ENCODE peak calls at places on chromosomes 5 and 9, in ten cellular contexts. One of them, this sample, is unnamed.

GRCh38 chr5:149466457-149466972 is 84.7 kb downstream of the CSNK1A1 start:
- DNase-seq in astrocyte of the hippocampus: peak
- DNase-seq in sigmoid colon: no peak
- DNase-seq in NCI-H1694 treated with DMSO at 0.1 percent for 48 hours: no peak
- DNase-seq in B cell: no peak
- DNase-seq in substantia nigra: no peak
- DNase-seq in AG08396: no peak
- DNase-seq in HTR-8/SVneo: peak
- DNase-seq in activated CD4-positive, alpha-beta T cell treated with anti-CD3 and anti-CD28 coated beads, Interleukin-2, amount 10 ng/mL, durations not matched to agents 7 days and 5 days: no peak
- DNase-seq in GM23338: no peak
- DNase-seq in this sample: no peak

GRCh38 chr5:147369742-147370374 is 135.0 kb downstream of the STK32A start:
- DNase-seq in astrocyte of the hippocampus: peak
- DNase-seq in sigmoid colon: no peak
- DNase-seq in NCI-H1694 treated with DMSO at 0.1 percent for 48 hours: peak
- DNase-seq in B cell: no peak
- DNase-seq in substantia nigra: no peak
- DNase-seq in AG08396: no peak
- DNase-seq in HTR-8/SVneo: peak
- DNase-seq in activated CD4-positive, alpha-beta T cell treated with anti-CD3 and anti-CD28 coated beads, Interleukin-2, amount 10 ng/mL, durations not matched to agents 7 days and 5 days: no peak
- DNase-seq in GM23338: peak
- DNase-seq in this sample: no peak

GRCh38 chr5:181133610-181134231 is 2.8 kb upstream of the OR2V1 start:
- DNase-seq in astrocyte of the hippocampus: peak
- DNase-seq in sigmoid colon: peak
- DNase-seq in NCI-H1694 treated with DMSO at 0.1 percent for 48 hours: no peak
- DNase-seq in B cell: no peak
- DNase-seq in substantia nigra: peak
- DNase-seq in AG08396: peak
- DNase-seq in HTR-8/SVneo: peak
- DNase-seq in activated CD4-positive, alpha-beta T cell treated with anti-CD3 and anti-CD28 coated beads, Interleukin-2, amount 10 ng/mL, durations not matched to agents 7 days and 5 days: no peak
- DNase-seq in GM23338: no peak
- DNase-seq in this sample: no peak

GRCh38 chr9:137127301-137128157 is 11.4 kb upstream of the GRIN1 start:
- DNase-seq in astrocyte of the hippocampus: no peak
- DNase-seq in sigmoid colon: no peak
- DNase-seq in NCI-H1694 treated with DMSO at 0.1 percent for 48 hours: no peak
- DNase-seq in B cell: peak
- DNase-seq in substantia nigra: no peak
- DNase-seq in AG08396: no peak
- DNase-seq in HTR-8/SVneo: no peak
- DNase-seq in activated CD4-positive, alpha-beta T cell treated with anti-CD3 and anti-CD28 coated beads, Interleukin-2, amount 10 ng/mL, durations not matched to agents 7 days and 5 days: peak
- DNase-seq in GM23338: no peak
- DNase-seq in this sample: no peak

GRCh38 chr9:91127653-91128052 is 234.1 kb downstream of the AUH start:
- DNase-seq in astrocyte of the hippocampus: no peak
- DNase-seq in sigmoid colon: no peak
- DNase-seq in NCI-H1694 treated with DMSO at 0.1 percent for 48 hours: no peak
- DNase-seq in B cell: no peak
- DNase-seq in substantia nigra: no peak
- DNase-seq in AG08396: no peak
- DNase-seq in HTR-8/SVneo: no peak
- DNase-seq in activated CD4-positive, alpha-beta T cell treated with anti-CD3 and anti-CD28 coated beads, Interleukin-2, amount 10 ng/mL, durations not matched to agents 7 days and 5 days: no peak
- DNase-seq in GM23338: no peak
- DNase-seq in this sample: no peak

GRCh38 chr5:116583823-116584222 is 9.2 kb upstream of the SEMA6A start:
- DNase-seq in astrocyte of the hippocampus: no peak
- DNase-seq in sigmoid colon: no peak
- DNase-seq in NCI-H1694 treated with DMSO at 0.1 percent for 48 hours: no peak
- DNase-seq in B cell: no peak
- DNase-seq in substantia nigra: no peak
- DNase-seq in AG08396: no peak
- DNase-seq in HTR-8/SVneo: no peak
- DNase-seq in activated CD4-positive, alpha-beta T cell treated with anti-CD3 and anti-CD28 coated beads, Interleukin-2, amount 10 ng/mL, durations not matched to agents 7 days and 5 days: no peak
- DNase-seq in GM23338: no peak
- DNase-seq in this sample: no peak

GRCh38 chr9:95852059-95853032 is 23.1 kb upstream of the ERCC6L2 start:
- DNase-seq in astrocyte of the hippocampus: peak
- DNase-seq in sigmoid colon: no peak
- DNase-seq in NCI-H1694 treated with DMSO at 0.1 percent for 48 hours: no peak
- DNase-seq in B cell: no peak
- DNase-seq in substantia nigra: no peak
- DNase-seq in AG08396: peak
- DNase-seq in HTR-8/SVneo: no peak
- DNase-seq in activated CD4-positive, alpha-beta T cell treated with anti-CD3 and anti-CD28 coated beads, Interleukin-2, amount 10 ng/mL, durations not matched to agents 7 days and 5 days: no peak
- DNase-seq in GM23338: no peak
- DNase-seq in this sample: no peak

GRCh38 chr5:173093597-173093996 is 37.4 kb downstream of the CREBRF start:
- DNase-seq in astrocyte of the hippocampus: no peak
- DNase-seq in sigmoid colon: no peak
- DNase-seq in NCI-H1694 treated with DMSO at 0.1 percent for 48 hours: no peak
- DNase-seq in B cell: no peak
- DNase-seq in substantia nigra: no peak
- DNase-seq in AG08396: no peak
- DNase-seq in HTR-8/SVneo: no peak
- DNase-seq in activated CD4-positive, alpha-beta T cell treated with anti-CD3 and anti-CD28 coated beads, Interleukin-2, amount 10 ng/mL, durations not matched to agents 7 days and 5 days: no peak
- DNase-seq in GM23338: no peak
- DNase-seq in this sample: no peak

GRCh38 chr5:155938051-155938450 is 388.9 kb upstream of the SGCD start:
- DNase-seq in astrocyte of the hippocampus: no peak
- DNase-seq in sigmoid colon: no peak
- DNase-seq in NCI-H1694 treated with DMSO at 0.1 percent for 48 hours: no peak
- DNase-seq in B cell: no peak
- DNase-seq in substantia nigra: no peak
- DNase-seq in AG08396: no peak
- DNase-seq in HTR-8/SVneo: no peak
- DNase-seq in activated CD4-positive, alpha-beta T cell treated with anti-CD3 and anti-CD28 coated beads, Interleukin-2, amount 10 ng/mL, durations not matched to agents 7 days and 5 days: no peak
- DNase-seq in GM23338: no peak
- DNase-seq in this sample: no peak

GRCh38 chr9:18666987-18667772 is 193.2 kb downstream of the ADAMTSL1 start:
- DNase-seq in astrocyte of the hippocampus: peak
- DNase-seq in sigmoid colon: no peak
- DNase-seq in NCI-H1694 treated with DMSO at 0.1 percent for 48 hours: no peak
- DNase-seq in B cell: no peak
- DNase-seq in substantia nigra: no peak
- DNase-seq in AG08396: no peak
- DNase-seq in HTR-8/SVneo: no peak
- DNase-seq in activated CD4-positive, alpha-beta T cell treated with anti-CD3 and anti-CD28 coated beads, Interleukin-2, amount 10 ng/mL, durations not matched to agents 7 days and 5 days: no peak
- DNase-seq in GM23338: no peak
- DNase-seq in this sample: no peak

GRCh38 chr5:142826741-142827492 is 56.7 kb downstream of the ARHGAP26 start:
- DNase-seq in astrocyte of the hippocampus: peak
- DNase-seq in sigmoid colon: no peak
- DNase-seq in NCI-H1694 treated with DMSO at 0.1 percent for 48 hours: no peak
- DNase-seq in B cell: no peak
- DNase-seq in substantia nigra: no peak
- DNase-seq in AG08396: no peak
- DNase-seq in HTR-8/SVneo: peak
- DNase-seq in activated CD4-positive, alpha-beta T cell treated with anti-CD3 and anti-CD28 coated beads, Interleukin-2, amount 10 ng/mL, durations not matched to agents 7 days and 5 days: no peak
- DNase-seq in GM23338: no peak
- DNase-seq in this sample: no peak

GRCh38 chr5:173833200-173833599 is 54.9 kb upstream of the CPEB4 start:
- DNase-seq in astrocyte of the hippocampus: peak
- DNase-seq in sigmoid colon: no peak
- DNase-seq in NCI-H1694 treated with DMSO at 0.1 percent for 48 hours: no peak
- DNase-seq in B cell: no peak
- DNase-seq in substantia nigra: no peak
- DNase-seq in AG08396: no peak
- DNase-seq in HTR-8/SVneo: no peak
- DNase-seq in activated CD4-positive, alpha-beta T cell treated with anti-CD3 and anti-CD28 coated beads, Interleukin-2, amount 10 ng/mL, durations not matched to agents 7 days and 5 days: no peak
- DNase-seq in GM23338: no peak
- DNase-seq in this sample: no peak

GRCh38 chr9:125484632-125485282 is 222.3 kb downstream of the MAPKAP1 start:
- DNase-seq in astrocyte of the hippocampus: peak
- DNase-seq in sigmoid colon: peak
- DNase-seq in NCI-H1694 treated with DMSO at 0.1 percent for 48 hours: no peak
- DNase-seq in B cell: no peak
- DNase-seq in substantia nigra: no peak
- DNase-seq in AG08396: peak
- DNase-seq in HTR-8/SVneo: peak
- DNase-seq in activated CD4-positive, alpha-beta T cell treated with anti-CD3 and anti-CD28 coated beads, Interleukin-2, amount 10 ng/mL, durations not matched to agents 7 days and 5 days: no peak
- DNase-seq in GM23338: no peak
- DNase-seq in this sample: no peak

GRCh38 chr9:37466037-37466709 is 923 bp upstream of the ZBTB5 start:
- DNase-seq in astrocyte of the hippocampus: peak
- DNase-seq in sigmoid colon: peak
- DNase-seq in NCI-H1694 treated with DMSO at 0.1 percent for 48 hours: peak
- DNase-seq in B cell: peak
- DNase-seq in substantia nigra: peak
- DNase-seq in AG08396: peak
- DNase-seq in HTR-8/SVneo: peak
- DNase-seq in activated CD4-positive, alpha-beta T cell treated with anti-CD3 and anti-CD28 coated beads, Interleukin-2, amount 10 ng/mL, durations not matched to agents 7 days and 5 days: peak
- DNase-seq in GM23338: peak
- DNase-seq in this sample: peak

GRCh38 chr5:41893074-41893851 is 10.9 kb upstream of the RIMOC1 start:
- DNase-seq in astrocyte of the hippocampus: no peak
- DNase-seq in sigmoid colon: no peak
- DNase-seq in NCI-H1694 treated with DMSO at 0.1 percent for 48 hours: no peak
- DNase-seq in B cell: no peak
- DNase-seq in substantia nigra: no peak
- DNase-seq in AG08396: no peak
- DNase-seq in HTR-8/SVneo: no peak
- DNase-seq in activated CD4-positive, alpha-beta T cell treated with anti-CD3 and anti-CD28 coated beads, Interleukin-2, amount 10 ng/mL, durations not matched to agents 7 days and 5 days: no peak
- DNase-seq in GM23338: no peak
- DNase-seq in this sample: no peak

GRCh38 chr5:177510567-177511053 is 984 bp upstream of the DOK3 start:
- DNase-seq in astrocyte of the hippocampus: no peak
- DNase-seq in sigmoid colon: no peak
- DNase-seq in NCI-H1694 treated with DMSO at 0.1 percent for 48 hours: no peak
- DNase-seq in B cell: peak
- DNase-seq in substantia nigra: no peak
- DNase-seq in AG08396: no peak
- DNase-seq in HTR-8/SVneo: no peak
- DNase-seq in activated CD4-positive, alpha-beta T cell treated with anti-CD3 and anti-CD28 coated beads, Interleukin-2, amount 10 ng/mL, durations not matched to agents 7 days and 5 days: no peak
- DNase-seq in GM23338: no peak
- DNase-seq in this sample: no peak

GRCh38 chr5:83570916-83571315 is 99.4 kb downstream of the VCAN start:
- DNase-seq in astrocyte of the hippocampus: no peak
- DNase-seq in sigmoid colon: no peak
- DNase-seq in NCI-H1694 treated with DMSO at 0.1 percent for 48 hours: no peak
- DNase-seq in B cell: no peak
- DNase-seq in substantia nigra: no peak
- DNase-seq in AG08396: no peak
- DNase-seq in HTR-8/SVneo: no peak
- DNase-seq in activated CD4-positive, alpha-beta T cell treated with anti-CD3 and anti-CD28 coated beads, Interleukin-2, amount 10 ng/mL, durations not matched to agents 7 days and 5 days: no peak
- DNase-seq in GM23338: no peak
- DNase-seq in this sample: no peak

GRCh38 chr9:129586647-129587046 is 34.3 kb downstream of the C9orf50 start:
- DNase-seq in astrocyte of the hippocampus: no peak
- DNase-seq in sigmoid colon: no peak
- DNase-seq in NCI-H1694 treated with DMSO at 0.1 percent for 48 hours: no peak
- DNase-seq in B cell: no peak
- DNase-seq in substantia nigra: no peak
- DNase-seq in AG08396: no peak
- DNase-seq in HTR-8/SVneo: no peak
- DNase-seq in activated CD4-positive, alpha-beta T cell treated with anti-CD3 and anti-CD28 coated beads, Interleukin-2, amount 10 ng/mL, durations not matched to agents 7 days and 5 days: peak
- DNase-seq in GM23338: no peak
- DNase-seq in this sample: no peak

GRCh38 chr9:69093471-69094103 is 58.0 kb downstream of the FXN start:
- DNase-seq in astrocyte of the hippocampus: no peak
- DNase-seq in sigmoid colon: no peak
- DNase-seq in NCI-H1694 treated with DMSO at 0.1 percent for 48 hours: no peak
- DNase-seq in B cell: no peak
- DNase-seq in substantia nigra: no peak
- DNase-seq in AG08396: no peak
- DNase-seq in HTR-8/SVneo: no peak
- DNase-seq in activated CD4-positive, alpha-beta T cell treated with anti-CD3 and anti-CD28 coated beads, Interleukin-2, amount 10 ng/mL, durations not matched to agents 7 days and 5 days: no peak
- DNase-seq in GM23338: no peak
- DNase-seq in this sample: no peak

GRCh38 chr5:41955432-41956024 is 30.4 kb downstream of the FBXO4 start:
- DNase-seq in astrocyte of the hippocampus: no peak
- DNase-seq in sigmoid colon: no peak
- DNase-seq in NCI-H1694 treated with DMSO at 0.1 percent for 48 hours: no peak
- DNase-seq in B cell: no peak
- DNase-seq in substantia nigra: no peak
- DNase-seq in AG08396: no peak
- DNase-seq in HTR-8/SVneo: no peak
- DNase-seq in activated CD4-positive, alpha-beta T cell treated with anti-CD3 and anti-CD28 coated beads, Interleukin-2, amount 10 ng/mL, durations not matched to agents 7 days and 5 days: no peak
- DNase-seq in GM23338: no peak
- DNase-seq in this sample: no peak

GRCh38 chr9:76594764-76595410 is 135.9 kb downstream of the GCNT1 start:
- DNase-seq in astrocyte of the hippocampus: no peak
- DNase-seq in sigmoid colon: no peak
- DNase-seq in NCI-H1694 treated with DMSO at 0.1 percent for 48 hours: no peak
- DNase-seq in B cell: no peak
- DNase-seq in substantia nigra: no peak
- DNase-seq in AG08396: no peak
- DNase-seq in HTR-8/SVneo: no peak
- DNase-seq in activated CD4-positive, alpha-beta T cell treated with anti-CD3 and anti-CD28 coated beads, Interleukin-2, amount 10 ng/mL, durations not matched to agents 7 days and 5 days: no peak
- DNase-seq in GM23338: peak
- DNase-seq in this sample: no peak

GRCh38 chr5:149162401-149163084 is 21.2 kb downstream of the ABLIM3 start:
- DNase-seq in astrocyte of the hippocampus: peak
- DNase-seq in sigmoid colon: no peak
- DNase-seq in NCI-H1694 treated with DMSO at 0.1 percent for 48 hours: no peak
- DNase-seq in B cell: no peak
- DNase-seq in substantia nigra: no peak
- DNase-seq in AG08396: no peak
- DNase-seq in HTR-8/SVneo: no peak
- DNase-seq in activated CD4-positive, alpha-beta T cell treated with anti-CD3 and anti-CD28 coated beads, Interleukin-2, amount 10 ng/mL, durations not matched to agents 7 days and 5 days: no peak
- DNase-seq in GM23338: no peak
- DNase-seq in this sample: peak

GRCh38 chr5:107468286-107468685 is 202.5 kb downstream of the EFNA5 start:
- DNase-seq in astrocyte of the hippocampus: no peak
- DNase-seq in sigmoid colon: no peak
- DNase-seq in NCI-H1694 treated with DMSO at 0.1 percent for 48 hours: no peak
- DNase-seq in B cell: no peak
- DNase-seq in substantia nigra: no peak
- DNase-seq in AG08396: no peak
- DNase-seq in HTR-8/SVneo: no peak
- DNase-seq in activated CD4-positive, alpha-beta T cell treated with anti-CD3 and anti-CD28 coated beads, Interleukin-2, amount 10 ng/mL, durations not matched to agents 7 days and 5 days: no peak
- DNase-seq in GM23338: no peak
- DNase-seq in this sample: no peak

GRCh38 chr9:133980864-133981588 is 11.1 kb downstream of the VAV2 start:
- DNase-seq in astrocyte of the hippocampus: no peak
- DNase-seq in sigmoid colon: peak
- DNase-seq in NCI-H1694 treated with DMSO at 0.1 percent for 48 hours: peak
- DNase-seq in B cell: no peak
- DNase-seq in substantia nigra: no peak
- DNase-seq in AG08396: no peak
- DNase-seq in HTR-8/SVneo: no peak
- DNase-seq in activated CD4-positive, alpha-beta T cell treated with anti-CD3 and anti-CD28 coated beads, Interleukin-2, amount 10 ng/mL, durations not matched to agents 7 days and 5 days: no peak
- DNase-seq in GM23338: no peak
- DNase-seq in this sample: no peak

GRCh38 chr9:130891699-130892502 is 4.7 kb downstream of the QRFP start:
- DNase-seq in astrocyte of the hippocampus: no peak
- DNase-seq in sigmoid colon: no peak
- DNase-seq in NCI-H1694 treated with DMSO at 0.1 percent for 48 hours: peak
- DNase-seq in B cell: no peak
- DNase-seq in substantia nigra: no peak
- DNase-seq in AG08396: no peak
- DNase-seq in HTR-8/SVneo: no peak
- DNase-seq in activated CD4-positive, alpha-beta T cell treated with anti-CD3 and anti-CD28 coated beads, Interleukin-2, amount 10 ng/mL, durations not matched to agents 7 days and 5 days: no peak
- DNase-seq in GM23338: no peak
- DNase-seq in this sample: no peak

GRCh38 chr9:3960661-3961144 is 339.2 kb downstream of the GLIS3 start:
- DNase-seq in astrocyte of the hippocampus: peak
- DNase-seq in sigmoid colon: no peak
- DNase-seq in NCI-H1694 treated with DMSO at 0.1 percent for 48 hours: no peak
- DNase-seq in B cell: no peak
- DNase-seq in substantia nigra: no peak
- DNase-seq in AG08396: peak
- DNase-seq in HTR-8/SVneo: no peak
- DNase-seq in activated CD4-positive, alpha-beta T cell treated with anti-CD3 and anti-CD28 coated beads, Interleukin-2, amount 10 ng/mL, durations not matched to agents 7 days and 5 days: no peak
- DNase-seq in GM23338: no peak
- DNase-seq in this sample: no peak

GRCh38 chr9:65405253-65405652 is 120.2 kb upstream of the FOXD4L5 start:
- DNase-seq in astrocyte of the hippocampus: no peak
- DNase-seq in sigmoid colon: no peak
- DNase-seq in NCI-H1694 treated with DMSO at 0.1 percent for 48 hours: no peak
- DNase-seq in B cell: no peak
- DNase-seq in substantia nigra: no peak
- DNase-seq in AG08396: no peak
- DNase-seq in HTR-8/SVneo: no peak
- DNase-seq in activated CD4-positive, alpha-beta T cell treated with anti-CD3 and anti-CD28 coated beads, Interleukin-2, amount 10 ng/mL, durations not matched to agents 7 days and 5 days: no peak
- DNase-seq in GM23338: no peak
- DNase-seq in this sample: no peak

GRCh38 chr5:178202541-178202940 is 1.8 kb upstream of the HNRNPAB start:
- DNase-seq in astrocyte of the hippocampus: no peak
- DNase-seq in sigmoid colon: peak
- DNase-seq in NCI-H1694 treated with DMSO at 0.1 percent for 48 hours: no peak
- DNase-seq in B cell: no peak
- DNase-seq in substantia nigra: no peak
- DNase-seq in AG08396: no peak
- DNase-seq in HTR-8/SVneo: no peak
- DNase-seq in activated CD4-positive, alpha-beta T cell treated with anti-CD3 and anti-CD28 coated beads, Interleukin-2, amount 10 ng/mL, durations not matched to agents 7 days and 5 days: no peak
- DNase-seq in GM23338: no peak
- DNase-seq in this sample: no peak